ENCODE peak calls at places on chromosomes 11 and 22, in nine cellular contexts. T is esophagus squamous epithelium; D is CD8-positive, alpha-beta T cell; I is heart left ventricle; A is right lobe of liver; G is tibial artery; X is left ventricle myocardium inferior; Q is GM23248; C is neuronal stem cell. Y is an unnamed sample. For H3K36me3, the result is how much of the 10 kb centered on the place peaks cover.

GRCh38 chr22:17191163-17191562 is 28.1 kb downstream of the ADA2 start:
- DNase-seq in I (no peak), A (no peak), X (no peak), C (no peak), G (no peak), T (no peak), D (no peak), Q (peak), Y (no peak)

GRCh38 chr11:66336234-66337102 is at the start of gene RIN1:
- DNase-seq in X (no peak), D (peak), Q (peak), C (no peak), I (peak), A (peak), G (peak), T (no peak), Y (peak)

GRCh38 chr11:126318642-126319373 is 14.9 kb downstream of the DCPS start:
- DNase-seq in T (no peak), C (no peak), A (no peak), I (peak), G (peak), X (peak), Q (peak), D (peak), Y (peak)

GRCh38 chr11:115627666-115628460 is 123.6 kb upstream of the CADM1 start:
- DNase-seq in A (no peak), X (no peak), Q (no peak), G (no peak), T (no peak), C (no peak), I (no peak), D (no peak), Y (peak)

GRCh38 chr22:46964773-46965550 is 202.5 kb downstream of the TBC1D22A start:
- DNase-seq in T (no peak), Q (no peak), D (no peak), C (no peak), A (no peak), X (no peak), G (no peak), I (no peak), Y (no peak)

GRCh38 chr11:77163271-77163670 is 35.2 kb downstream of the MYO7A start:
- DNase-seq in T (no peak), Q (no peak), X (no peak), I (no peak), G (no peak), C (no peak), D (no peak), A (no peak), Y (no peak)

GRCh38 chr11:85680897-85681296 is 5.1 kb downstream of the CCDC89 start:
- DNase-seq in I (no peak), A (no peak), Q (no peak), D (no peak), X (no peak), T (no peak), G (no peak), C (no peak), Y (peak)

GRCh38 chr11:8841899-8842298 is 69.1 kb upstream of the AKIP1 start:
- DNase-seq in I (no peak), Q (no peak), G (no peak), C (no peak), D (no peak), T (no peak), A (no peak), X (no peak), Y (no peak)

GRCh38 chr11:19970944-19971343 is 189.3 kb downstream of the DBX1 start:
- DNase-seq in Q (no peak), T (no peak), I (no peak), G (no peak), C (no peak), X (no peak), A (no peak), D (no peak), Y (no peak)

GRCh38 chr11:46999217-46999616 is 62.7 kb downstream of the CSTPP1 start:
- DNase-seq in I (no peak), G (no peak), X (no peak), D (no peak), T (no peak), Q (no peak), C (no peak), A (no peak), Y (no peak)

GRCh38 chr11:9263840-9264380 is 1.2 kb downstream of the DENND5A start:
- DNase-seq in G (no peak), D (peak), Q (peak), C (no peak), T (no peak), I (no peak), A (no peak), X (no peak), Y (no peak)

GRCh38 chr11:92131289-92131890 is 93.2 kb upstream of the FAT3 start:
- DNase-seq in D (no peak), I (no peak), X (no peak), T (no peak), C (no peak), Q (peak), A (no peak), G (no peak), Y (peak)

GRCh38 chr22:41230399-41230785 is 10.3 kb downstream of the CHADL start:
- DNase-seq in C (no peak), G (no peak), Q (no peak), A (no peak), X (no peak), I (no peak), T (no peak), D (no peak), Y (no peak)

GRCh38 chr11:78564037-78564888 is 10.4 kb downstream of the NARS2 start:
- DNase-seq in A (no peak), T (no peak), G (no peak), I (no peak), Q (peak), X (no peak), D (peak), C (peak), Y (peak)

GRCh38 chr11:102912482-102912830 is 37.7 kb upstream of the MMP12 start:
- DNase-seq in C (no peak), Q (no peak), T (no peak), G (no peak), A (no peak), D (no peak), I (no peak), X (no peak), Y (no peak)

GRCh38 chr22:36461665-36462474 is 19.6 kb downstream of the TXN2 start:
- DNase-seq in G (no peak), D (no peak), A (peak), X (peak), C (no peak), T (no peak), I (peak), Q (peak), Y (no peak)

GRCh38 chr22:38923463-38924196 is 33.8 kb upstream of the APOBEC3A start:
- DNase-seq in X (peak), D (no peak), A (no peak), T (no peak), G (peak), C (no peak), Q (peak), I (peak), Y (peak)

GRCh38 chr11:114195981-114196731 is 100.0 kb upstream of the NNMT start:
- DNase-seq in X (no peak), T (no peak), D (peak), C (no peak), I (no peak), Q (peak), G (no peak), A (no peak), Y (no peak)

GRCh38 chr11:65945430-65945911 is at the start of gene TSGA10IP:
- DNase-seq in X (no peak), T (no peak), I (no peak), Q (no peak), G (no peak), A (no peak), C (peak), D (no peak), Y (no peak)

GRCh38 chr11:18188796-18189195 is 16.2 kb downstream of the MRGPRX4 start:
- DNase-seq in Q (no peak), C (no peak), T (no peak), G (no peak), A (no peak), D (no peak), X (no peak), I (no peak), Y (no peak)

GRCh38 chr11:35013514-35014191 is 97.2 kb downstream of the PDHX start:
- DNase-seq in T (no peak), Q (peak), G (no peak), C (no peak), A (no peak), I (no peak), D (peak), X (no peak), Y (no peak)

GRCh38 chr11:69859275-69859934 is 40.2 kb upstream of the FGF3 start:
- DNase-seq in A (no peak), C (no peak), X (no peak), I (no peak), Q (no peak), D (no peak), G (no peak), T (no peak), Y (no peak)

GRCh38 chr22:47390026-47390970 is 627.8 kb downstream of the TBC1D22A start:
- DNase-seq in C (no peak), I (no peak), Q (no peak), T (no peak), D (no peak), A (no peak), G (no peak), X (no peak), Y (no peak)

GRCh38 chr11:120205596-120206161 is 5.2 kb upstream of the OAF start:
- DNase-seq in Q (peak), A (no peak), I (no peak), G (no peak), D (no peak), X (no peak), T (no peak), C (no peak), Y (no peak)

GRCh38 chr11:35138949-35139881 is at the start of gene CD44:
- DNase-seq in G (peak), A (peak), T (peak), X (peak), D (peak), C (peak), Q (peak), I (peak), Y (no peak)

GRCh38 chr22:27045103-27045940 is 387.9 kb downstream of the MIAT start:
- DNase-seq in Q (peak), A (no peak), C (no peak), I (no peak), D (no peak), T (no peak), G (no peak), X (no peak), Y (no peak)

GRCh38 chr11:68525930-68526329 is 65.4 kb downstream of the PPP6R3 start:
- DNase-seq in A (no peak), I (no peak), T (no peak), X (no peak), Q (no peak), C (no peak), G (no peak), D (no peak), Y (no peak)

GRCh38 chr22:27663812-27664211 is 137.7 kb downstream of the MN1 start:
- DNase-seq in G (no peak), I (no peak), A (no peak), Q (peak), C (no peak), X (no peak), D (no peak), T (no peak), Y (no peak)

GRCh38 chr11:87265915-87266314 is 228.2 kb downstream of the TMEM135 start:
- DNase-seq in T (no peak), G (no peak), Q (no peak), I (no peak), X (no peak), D (no peak), A (no peak), C (no peak), Y (no peak)

GRCh38 chr11:105780781-105781525 is 171.1 kb downstream of the GRIA4 start:
- DNase-seq in D (no peak), T (no peak), A (no peak), I (no peak), X (no peak), Q (no peak), C (no peak), G (no peak), Y (no peak)

GRCh38 chr11:119711476-119711875 is 17.5 kb downstream of the NECTIN1 start:
- DNase-seq in D (no peak), X (no peak), T (no peak), I (no peak), Q (no peak), A (no peak), C (no peak), G (no peak), Y (no peak)

GRCh38 chr11:7020183-7020917 is at the start of the genes NLRP14 and ZNF214:
- DNase-seq in G (peak), I (peak), Q (peak), D (no peak), X (peak), C (peak), A (peak), T (peak), Y (peak)

GRCh38 chr11:43751726-43752125 is 71.2 kb downstream of the HSD17B12 start:
- DNase-seq in I (no peak), D (no peak), G (no peak), C (no peak), Q (no peak), A (no peak), T (no peak), X (no peak), Y (no peak)

GRCh38 chr22:29268511-29269229 is 602 bp downstream of the EWSR1 start:
- DNase-seq in T (no peak), X (peak), Q (peak), I (peak), G (peak), D (peak), A (peak), C (peak), Y (peak)

GRCh38 chr11:17887779-17888178 is 125.1 kb downstream of the SERGEF start:
- DNase-seq in Q (no peak), G (no peak), T (no peak), X (no peak), I (no peak), A (no peak), C (no peak), D (no peak), Y (peak)

GRCh38 chr11:30487200-30487898 is 98.8 kb downstream of the MPPED2 start:
- DNase-seq in Q (no peak), G (peak), D (no peak), X (peak), C (no peak), A (no peak), T (no peak), I (peak), Y (no peak)

DNA sequence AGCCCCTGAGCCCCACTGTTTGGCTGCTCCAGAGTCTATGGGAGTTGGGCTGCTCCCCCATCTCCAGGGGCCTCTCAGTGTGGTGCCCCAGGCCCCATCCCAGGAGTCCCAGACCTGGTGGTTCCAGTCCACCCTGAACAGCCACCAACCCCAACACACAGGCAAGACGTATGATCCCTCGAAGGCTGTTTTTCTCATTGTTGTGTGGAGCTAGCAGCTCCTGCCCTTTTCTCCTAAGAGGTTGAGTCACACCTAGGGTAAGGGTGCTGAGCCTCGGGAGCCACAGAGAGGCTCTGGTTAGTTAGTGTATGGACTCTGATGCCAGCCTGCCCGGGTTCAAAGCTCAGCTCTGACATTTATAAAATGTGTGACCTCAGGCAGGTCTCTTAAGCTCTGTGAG is 47.1 kb downstream of the FBLN1 start:
- DNase-seq in Q (peak), C (no peak), G (no peak), T (no peak), A (no peak), X (no peak), I (no peak), D (no peak), Y (no peak)
- H3K36me3 ChIP-seq in Q (under half), C (under half), G (under half), T (under half), A (under half), X (under half), I (under half), D (under half), Y (half or more)

GRCh38 chr11:36411202-36411640 is 98.9 kb downstream of the TRAF6 start:
- DNase-seq in T (no peak), C (no peak), G (peak), A (peak), D (no peak), Q (no peak), I (peak), X (no peak), Y (no peak)
- H3K27ac ChIP-seq in T (peak), C (no peak), G (no peak), A (peak), D (peak), Q (no peak), I (no peak), X (peak), Y (no peak)

DNA sequence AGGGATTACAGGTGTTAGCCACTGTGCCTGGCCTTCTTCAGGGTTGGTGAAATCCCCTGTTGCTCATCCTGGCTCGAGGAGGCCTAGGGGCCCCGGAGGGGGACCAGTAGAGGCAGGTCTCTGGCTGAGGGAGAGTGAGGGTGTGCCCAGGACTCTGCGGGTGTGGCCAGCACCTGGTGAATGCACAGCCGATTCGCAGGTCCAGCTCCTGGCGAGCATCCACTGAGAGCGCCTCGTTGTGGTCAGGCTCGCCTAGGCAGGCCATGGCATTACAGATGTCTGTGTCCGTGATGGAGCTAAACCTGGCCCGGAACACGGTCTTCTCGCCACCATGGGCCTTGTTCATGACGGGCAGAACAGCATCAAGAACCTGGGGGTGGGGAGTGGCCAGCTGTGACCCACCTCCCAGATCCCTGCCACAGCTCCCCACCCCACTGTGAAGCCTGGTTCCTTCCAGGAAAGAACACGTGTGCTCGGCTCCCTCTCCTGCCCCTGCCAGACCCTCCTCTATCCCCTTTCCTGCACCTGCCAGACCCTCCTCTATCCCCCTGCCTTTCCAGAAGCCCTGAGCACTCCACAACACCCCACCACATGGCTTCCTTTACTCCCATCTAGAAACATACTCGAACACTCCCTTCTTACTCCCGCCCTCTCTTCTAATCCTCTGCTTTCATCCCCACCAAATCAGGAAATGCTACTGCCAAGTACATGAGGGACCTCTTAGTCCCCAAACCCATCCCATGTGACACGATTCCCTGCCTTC is 12.4 kb downstream of the TOP3B start:
- DNase-seq in X (no peak), C (no peak), A (no peak), Q (no peak), G (no peak), I (no peak), D (no peak), T (no peak), Y (no peak)
- H3K36me3 ChIP-seq in X (half or more), C (half or more), A (half or more), Q (under half), G (half or more), I (half or more), D (half or more), T (under half), Y (half or more)

GRCh38 chr22:37678372-37678771 is 2.9 kb downstream of the LGALS1 start:
- DNase-seq in T (no peak), G (no peak), D (no peak), Q (no peak), I (no peak), X (no peak), C (no peak), A (no peak), Y (no peak)

GRCh38 chr22:37674951-37675929 is at the start of gene LGALS1:
- DNase-seq in I (peak), X (peak), C (no peak), T (no peak), G (peak), Q (peak), A (peak), D (peak), Y (peak)

GRCh38 chr22:37676691-37677627 is 1.5 kb downstream of the LGALS1 start:
- DNase-seq in G (peak), A (peak), X (peak), Q (peak), C (peak), I (peak), D (peak), T (peak), Y (peak)

GRCh38 chr22:37674248-37674647 is 1.2 kb upstream of the LGALS1 start:
- DNase-seq in G (no peak), X (no peak), C (no peak), I (no peak), T (no peak), A (no peak), D (no peak), Q (no peak), Y (no peak)

DNA sequence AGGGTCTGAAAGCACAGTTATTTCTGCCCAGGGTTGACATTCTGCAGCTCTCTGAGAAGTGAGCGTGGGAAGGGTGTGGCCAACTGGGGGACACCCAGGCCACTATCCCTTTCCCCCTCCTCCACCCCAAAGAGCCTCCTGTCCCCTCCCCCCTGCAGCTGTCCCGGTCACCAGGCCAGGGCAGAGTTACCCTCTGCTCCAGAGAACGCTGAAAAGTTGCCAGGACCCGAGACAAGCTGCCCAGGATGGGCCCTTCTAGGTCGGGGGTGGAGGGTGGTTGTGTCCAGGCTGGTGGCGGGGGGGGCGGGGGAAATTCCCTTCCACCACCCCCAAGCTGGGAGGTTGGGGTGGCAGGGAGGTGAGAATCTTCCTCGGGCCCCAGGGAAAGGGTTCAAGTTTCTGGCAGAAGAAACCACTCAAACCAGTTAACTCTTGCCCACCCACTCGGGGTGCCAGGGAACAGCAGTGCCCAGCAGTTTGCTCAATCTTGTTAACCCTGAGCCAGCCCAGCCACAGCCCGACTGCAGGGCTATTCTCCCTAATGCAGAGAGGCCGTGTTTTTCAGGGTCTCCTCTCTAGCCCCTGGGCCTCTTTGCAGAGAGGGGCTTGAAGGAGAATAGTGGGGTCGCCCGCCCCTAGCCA is 615 bp downstream of the LGALS1 start:
- DNase-seq in X (peak), T (no peak), D (peak), Q (peak), C (no peak), A (peak), G (peak), I (peak), Y (no peak)
- H3K27ac ChIP-seq in X (peak), T (peak), D (peak), Q (peak), C (peak), A (peak), G (peak), I (peak), Y (no peak)

GRCh38 chr11:3047637-3048036 is 9.6 kb downstream of the CARS1 start:
- DNase-seq in G (no peak), D (no peak), T (no peak), I (no peak), A (no peak), Q (no peak), X (no peak), C (no peak), Y (no peak)
- H3K36me3 ChIP-seq in G (under half), D (under half), T (under half), I (under half), A (under half), Q (under half), X (under half), C (under half), Y (under half)